ENCODE peak calls at places on chromosomes 7 and 10, in eight cellular contexts. N, Q, B, V, X, W, G and T are unnamed samples.

GRCh38 chr7:103528152-103528551 is 82.1 kb upstream of the SLC26A5 start:
- DNase-seq in N (no peak), Q (no peak), B (no peak), V (no peak), X (no peak), W (no peak), G (no peak), T (peak; percentile 9)

GRCh38 chr7:6417408-6417807 is 30.3 kb downstream of the DAGLB start:
- DNase-seq in N (no peak), Q (no peak), B (no peak), V (no peak), X (no peak), W (no peak), G (no peak), T (no peak)

GRCh38 chr7:108455524-108455832 is 758 bp downstream of the NRCAM start:
- DNase-seq in N (no peak), Q (no peak), B (no peak), V (no peak), X (no peak), W (no peak), G (no peak), T (no peak)

GRCh38 chr10:90319188-90319914 is 538.5 kb downstream of the HTR7 start:
- DNase-seq in N (peak; percentile 32), Q (peak; percentile 97), B (peak; percentile 43), V (no peak), X (no peak), W (peak; percentile 12), G (no peak), T (peak; percentile 83)

GRCh38 chr10:117320050-117320665 is 55.1 kb downstream of the PDZD8 start:
- DNase-seq in N (no peak), Q (peak; percentile 42), B (peak; percentile 14), V (no peak), X (no peak), W (peak; percentile 8), G (no peak), T (peak; percentile 22)

GRCh38 chr10:11525503-11525902 is 85.9 kb downstream of the USP6NL start:
- DNase-seq in N (no peak), Q (no peak), B (no peak), V (peak; percentile 88), X (no peak), W (no peak), G (no peak), T (no peak)

GRCh38 chr7:103143865-103144264 is 5.0 kb downstream of the NAPEPLD start:
- DNase-seq in N (no peak), Q (no peak), B (no peak), V (no peak), X (no peak), W (no peak), G (no peak), T (no peak)

GRCh38 chr10:119416855-119417254 is 125.7 kb downstream of the RGS10 start:
- DNase-seq in N (peak; percentile 48), Q (peak; percentile 36), B (peak; percentile 53), V (peak; percentile 78), X (no peak), W (peak; percentile 45), G (peak; percentile 92), T (peak; percentile 57)